ENCODE peak calls at places on chromosomes 12 and 14, in eight cellular contexts. N, U, G, K, M, C, A and T are unnamed samples.

GRCh38 chr12:44653886-44654527 is 222.1 kb downstream of the NELL2 start:
- DNase-seq in N (no peak), U (no peak), G (no peak), K (peak; percentile 29), M (no peak), C (no peak), A (no peak), T (no peak)

GRCh38 chr12:112584266-112584722 is 165.5 kb downstream of the PTPN11 start:
- DNase-seq in N (no peak), U (no peak), G (no peak), K (no peak), M (no peak), C (no peak), A (peak; percentile 41), T (no peak)

GRCh38 chr12:123905319-123905925 is 67.2 kb downstream of the CCDC92 start:
- DNase-seq in N (no peak), U (peak; percentile 49), G (no peak), K (peak; percentile 25), M (no peak), C (peak; percentile 57), A (peak; percentile 51), T (no peak)

GRCh38 chr12:40655451-40655850 is 36.8 kb upstream of the CNTN1 start:
- DNase-seq in N (no peak), U (no peak), G (no peak), K (no peak), M (no peak), C (no peak), A (no peak), T (no peak)

GRCh38 chr12:118164798-118165486 is 29.0 kb downstream of the PEBP1 start:
- DNase-seq in N (no peak), U (no peak), G (no peak), K (peak; percentile 2), M (no peak), C (no peak), A (peak; percentile 18), T (no peak)

GRCh38 chr14:87148655-87149054 is 844.3 kb downstream of the GALC start:
- DNase-seq in N (no peak), U (no peak), G (no peak), K (no peak), M (no peak), C (no peak), A (no peak), T (no peak)

GRCh38 chr12:44874981-44875416 is 1.1 kb downstream of the NELL2 start:
- DNase-seq in N (no peak), U (peak; percentile 8), G (no peak), K (peak; percentile 7), M (no peak), C (no peak), A (no peak), T (no peak)

GRCh38 chr12:23421556-23421955 is 527.9 kb downstream of the SOX5 start:
- DNase-seq in N (no peak), U (no peak), G (no peak), K (no peak), M (no peak), C (no peak), A (no peak), T (no peak)

GRCh38 chr14:103576371-103577024 is 13.7 kb downstream of the COA8 start:
- DNase-seq in N (peak; percentile 51), U (no peak), G (peak; percentile 42), K (peak; percentile 26), M (no peak), C (no peak), A (peak; percentile 53), T (peak; percentile 95)

GRCh38 chr12:116955382-116956021 is 44.8 kb downstream of the FBXW8 start:
- DNase-seq in N (no peak), U (no peak), G (no peak), K (no peak), M (no peak), C (no peak), A (peak; percentile 45), T (no peak)

GRCh38 chr14:50249118-50249775 is 17.9 kb upstream of the SOS2 start:
- DNase-seq in N (no peak), U (no peak), G (no peak), K (no peak), M (no peak), C (no peak), A (no peak), T (no peak)

GRCh38 chr12:116455540-116456306 is 103.5 kb upstream of the MAP1LC3B2 start:
- DNase-seq in N (peak; percentile 87), U (no peak), G (no peak), K (no peak), M (no peak), C (no peak), A (peak; percentile 85), T (peak; percentile 93)

GRCh38 chr14:93520053-93520607 is 89.4 kb downstream of the UNC79 start:
- DNase-seq in N (no peak), U (no peak), G (no peak), K (no peak), M (no peak), C (no peak), A (no peak), T (no peak)

GRCh38 chr12:81668475-81668874 is 90.7 kb downstream of the PPFIA2 start:
- DNase-seq in N (peak; percentile 54), U (no peak), G (no peak), K (peak; percentile 79), M (no peak), C (no peak), A (peak; percentile 26), T (no peak)

GRCh38 chr12:115630133-115630532 is 647.4 kb downstream of the MED13L start:
- DNase-seq in N (no peak), U (no peak), G (no peak), K (no peak), M (no peak), C (no peak), A (no peak), T (no peak)

GRCh38 chr14:75016815-75017214 is 14.1 kb downstream of the EIF2B2 start:
- DNase-seq in N (no peak), U (no peak), G (no peak), K (no peak), M (no peak), C (no peak), A (no peak), T (no peak)

GRCh38 chr12:495466-495865 is 35.7 kb downstream of the B4GALNT3 start:
- DNase-seq in N (no peak), U (no peak), G (no peak), K (no peak), M (no peak), C (no peak), A (no peak), T (no peak)

GRCh38 chr14:105143451-105144230 is 24.9 kb downstream of the JAG2 start:
- DNase-seq in N (no peak), U (no peak), G (no peak), K (no peak), M (no peak), C (no peak), A (no peak), T (peak; percentile 50)

GRCh38 chr14:60648169-60648933 is 926 bp downstream of the SIX1 start:
- DNase-seq in N (no peak), U (no peak), G (no peak), K (no peak), M (no peak), C (no peak), A (no peak), T (no peak)

GRCh38 chr12:105995986-105996385 is 142.8 kb downstream of the NUAK1 start:
- DNase-seq in N (no peak), U (no peak), G (no peak), K (no peak), M (no peak), C (no peak), A (no peak), T (no peak)

GRCh38 chr12:1369460-1369859 is 224.9 kb downstream of the FBXL14 start:
- DNase-seq in N (no peak), U (no peak), G (no peak), K (no peak), M (no peak), C (no peak), A (no peak), T (no peak)